ENCODE peak calls at places on chromosomes 3 and 15, in seven cellular contexts. S is GM12865, L is fibroblast of lung, Q is transverse colon, J is WERI-Rb-1, R is GM23248, T is astrocyte. A is an unnamed sample.

GRCh38 chr3:39144095-39144747 is 9.2 kb downstream of the CSRNP1 start:
- DNase-seq in S (no peak), L (no peak), Q (no peak), J (no peak), R (no peak), T (no peak), A (no peak)

GRCh38 chr3:196969660-196970546 is 1.3 kb upstream of the PIGZ start:
- DNase-seq in S (peak; percentile 80), L (peak; percentile 27), Q (peak; percentile 70), J (peak; percentile 23), R (peak; percentile 79), T (no peak), A (peak; percentile 55)

GRCh38 chr3:152961323-152961722 is 126.4 kb downstream of the P2RY1 start:
- DNase-seq in S (peak; percentile 63), L (peak; percentile 5), Q (no peak), J (peak; percentile 20), R (peak; percentile 46), T (no peak), A (peak; percentile 50)

GRCh38 chr15:64515825-64516224 is 55.4 kb downstream of the ZNF609 start:
- DNase-seq in S (no peak), L (no peak), Q (no peak), J (no peak), R (no peak), T (no peak), A (no peak)

GRCh38 chr3:13518516-13519351 is 30.2 kb upstream of the FBLN2 start:
- DNase-seq in S (no peak), L (peak; percentile 44), Q (no peak), J (no peak), R (no peak), T (no peak), A (peak; percentile 33)

GRCh38 chr3:51710631-51711351 is 3.9 kb downstream of the GRM2 start:
- DNase-seq in S (no peak), L (no peak), Q (peak; percentile 3), J (peak; percentile 88), R (peak; percentile 13), T (no peak), A (no peak)

GRCh38 chr15:40338921-40339620 is 1.7 kb downstream of the CCDC9B start:
- DNase-seq in S (no peak), L (peak; percentile 96), Q (peak; percentile 35), J (no peak), R (peak; percentile 95), T (peak; percentile 91), A (peak; percentile 85)

GRCh38 chr3:8011902-8012301 is 489.7 kb upstream of the LMCD1 start:
- DNase-seq in S (no peak), L (no peak), Q (no peak), J (no peak), R (no peak), T (no peak), A (no peak)

GRCh38 chr3:55409802-55410201 is 77.3 kb downstream of the WNT5A start:
- DNase-seq in S (no peak), L (peak; percentile 33), Q (no peak), J (no peak), R (peak; percentile 56), T (peak; percentile 29), A (no peak)

GRCh38 chr3:178306427-178307115 is 229.7 kb upstream of the KCNMB2 start:
- DNase-seq in S (no peak), L (no peak), Q (no peak), J (no peak), R (no peak), T (no peak), A (no peak)

GRCh38 chr3:69433938-69434263 is 48.0 kb upstream of the FRMD4B start:
- DNase-seq in S (peak; percentile 37), L (peak; percentile 32), Q (no peak), J (peak; percentile 67), R (no peak), T (peak; percentile 27), A (no peak)

GRCh38 chr3:181872887-181873286 is 161.2 kb downstream of the SOX2 start:
- DNase-seq in S (no peak), L (no peak), Q (no peak), J (no peak), R (no peak), T (no peak), A (no peak)

DNA sequence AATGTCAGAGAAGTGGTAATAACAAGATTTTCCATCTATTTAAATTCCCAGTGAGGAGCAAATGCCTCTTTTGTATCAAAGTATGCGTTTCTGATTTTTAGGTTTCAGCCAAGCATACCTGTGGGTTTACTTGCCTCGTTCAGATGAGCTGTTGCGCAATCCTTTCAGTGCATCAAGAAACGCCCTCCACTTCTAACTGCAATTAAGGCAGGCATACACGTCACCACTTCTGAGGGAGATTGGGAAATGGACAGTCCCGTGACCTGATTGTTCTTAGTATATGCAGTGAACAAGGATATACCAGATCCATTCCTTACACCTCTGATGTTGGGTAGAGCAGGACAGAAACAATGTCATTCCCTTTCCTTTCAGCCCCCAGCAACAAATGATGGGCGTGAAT is 219.0 kb downstream of the ITPR1 start:
- DNase-seq in S (no peak), L (peak; percentile 98), Q (peak; percentile 71), J (no peak), R (peak; percentile 90), T (peak; percentile 99), A (peak; percentile 55)
- H3K4me3 ChIP-seq in S (no peak overlapping the region), L (no peak overlapping the region), Q (no peak overlapping the region), J (no peak overlapping the region), R (no peak overlapping the region), T (no peak overlapping the region), A (no peak overlapping the region)

GRCh38 chr3:40616420-40616819 is 91.7 kb downstream of the ZNF621 start:
- DNase-seq in S (no peak), L (no peak), Q (no peak), J (peak; percentile 24), R (no peak), T (no peak), A (no peak)

GRCh38 chr3:40613306-40613705 is 88.5 kb downstream of the ZNF621 start:
- DNase-seq in S (no peak), L (no peak), Q (no peak), J (no peak), R (no peak), T (no peak), A (no peak)

GRCh38 chr3:40617084-40617483 is 92.3 kb downstream of the ZNF621 start:
- DNase-seq in S (no peak), L (no peak), Q (no peak), J (no peak), R (no peak), T (no peak), A (no peak)

GRCh38 chr3:40615916-40616315 is 91.2 kb downstream of the ZNF621 start:
- DNase-seq in S (no peak), L (no peak), Q (no peak), J (peak; percentile 24), R (no peak), T (no peak), A (no peak)

DNA sequence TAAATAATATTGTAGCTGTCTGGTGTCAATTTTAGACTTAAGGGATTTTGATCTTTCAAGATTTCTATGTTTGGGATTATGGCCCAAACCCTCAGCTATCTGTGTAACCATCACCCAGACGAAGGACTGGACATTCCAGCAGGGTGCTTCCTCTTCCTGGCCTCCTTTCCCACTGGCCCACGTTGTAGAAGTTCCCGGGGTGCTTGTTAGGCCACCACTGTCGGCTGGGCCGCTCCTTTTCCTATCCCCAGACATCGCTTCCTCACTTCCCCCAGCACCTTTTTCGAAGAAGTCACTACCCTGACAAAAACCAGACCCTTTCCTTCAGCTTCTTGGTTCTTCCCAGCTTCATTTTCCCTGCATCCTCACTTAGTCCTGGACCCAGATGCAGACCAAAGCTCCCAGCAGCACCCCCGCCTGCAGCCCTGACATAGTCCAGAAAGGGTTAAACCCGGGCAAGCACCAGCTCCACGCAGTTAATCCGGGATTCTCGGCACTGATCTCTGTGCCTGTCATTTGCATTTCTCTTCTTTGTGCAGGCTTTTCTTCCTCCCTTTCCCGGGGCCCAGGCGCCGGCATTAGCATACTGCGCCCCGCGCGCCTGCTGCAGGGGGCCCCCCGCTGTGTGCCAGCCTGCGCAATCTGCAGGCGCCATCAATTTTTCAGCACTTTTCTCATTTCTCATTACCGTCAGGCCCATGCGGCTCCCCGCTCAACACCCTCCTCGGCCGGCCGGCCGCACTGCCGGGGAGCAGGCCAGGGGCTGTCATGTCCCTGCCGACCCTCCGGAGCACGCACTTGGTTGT is 90.6 kb downstream of the ZNF621 start:
- DNase-seq in S (no peak), L (no peak), Q (no peak), J (peak; percentile 84), R (peak; percentile 16), T (no peak), A (no peak)
- H3K4me3 ChIP-seq in S (no peak overlapping the region), L (no peak overlapping the region), Q (no peak overlapping the region), J (peak overlapping the region; percentile 82), R (no peak overlapping the region), T (peak overlapping the region; percentile 10), A (no peak overlapping the region)

DNA sequence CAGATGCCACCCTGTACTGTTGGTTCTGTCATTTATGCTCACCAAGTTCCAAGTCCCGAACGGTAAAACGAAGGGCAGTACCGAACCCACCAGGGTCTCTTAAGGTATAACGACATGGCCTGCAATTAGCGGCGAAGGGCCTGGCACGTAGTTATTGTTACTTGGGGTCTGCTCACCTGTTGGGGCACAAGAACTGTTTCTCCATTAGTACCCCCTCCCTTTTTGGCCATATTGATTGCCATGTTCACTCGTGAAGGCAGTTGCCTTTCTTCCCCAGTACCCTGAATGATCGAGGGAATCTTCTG is 435 bp downstream of the IL17RB start:
- DNase-seq in S (no peak), L (no peak), Q (no peak), J (no peak), R (no peak), T (no peak), A (no peak)
- H3K4me3 ChIP-seq in S (peak overlapping the region; percentile 56), L (no peak overlapping the region), Q (peak overlapping the region; percentile 63), J (no peak overlapping the region), R (peak overlapping the region; percentile 68), T (no peak overlapping the region), A (no peak overlapping the region)

GRCh38 chr3:134795776-134796312 is 784 bp downstream of the EPHB1 start:
- DNase-seq in S (no peak), L (peak; percentile 48), Q (no peak), J (peak; percentile 32), R (peak; percentile 71), T (peak; percentile 33), A (peak; percentile 11)

GRCh38 chr3:134798681-134799311 is 3.7 kb downstream of the EPHB1 start:
- DNase-seq in S (no peak), L (no peak), Q (no peak), J (no peak), R (no peak), T (no peak), A (no peak)

GRCh38 chr3:134796313-134797079 is 1.4 kb downstream of the EPHB1 start:
- DNase-seq in S (no peak), L (peak; percentile 28), Q (no peak), J (peak; percentile 70), R (peak; percentile 50), T (peak; percentile 4), A (no peak)

GRCh38 chr3:134797816-134798451 is 2.9 kb downstream of the EPHB1 start:
- DNase-seq in S (no peak), L (no peak), Q (no peak), J (no peak), R (no peak), T (no peak), A (no peak)

DNA sequence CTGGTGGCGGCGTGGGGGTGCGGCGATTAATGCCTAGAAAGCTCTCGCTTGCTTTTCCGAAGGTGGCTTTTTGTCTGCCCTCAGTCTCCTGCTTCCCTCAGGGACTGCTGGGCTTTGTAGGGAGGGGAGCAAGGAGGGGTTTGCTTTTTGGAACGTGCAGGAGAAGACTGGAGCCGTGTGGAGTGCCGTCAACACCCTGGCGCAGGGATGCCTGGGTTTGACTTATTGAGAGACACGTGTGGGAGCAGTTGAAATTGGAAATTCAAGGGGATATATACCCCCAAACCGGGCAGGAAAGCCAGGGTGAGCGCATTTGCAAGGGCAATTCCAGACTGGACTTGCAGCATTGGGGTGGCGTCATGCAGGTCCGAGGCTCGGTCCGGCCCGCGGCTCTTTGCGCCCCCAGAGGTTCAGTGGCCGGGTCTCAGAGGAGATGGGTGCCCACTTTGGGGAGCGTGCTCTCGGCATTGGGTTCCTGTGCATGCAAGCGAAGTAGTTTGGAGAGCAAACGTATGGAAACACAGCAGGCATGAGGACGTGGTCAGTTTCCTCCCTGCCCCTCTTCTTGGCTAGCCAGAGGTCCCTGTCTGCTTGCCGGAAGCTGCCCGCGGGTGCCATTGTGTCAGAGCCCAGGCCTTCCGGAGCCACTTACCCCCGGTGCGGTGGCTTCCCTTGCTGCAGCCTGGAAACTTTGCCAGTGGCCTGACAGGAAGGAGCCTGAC is 2.2 kb downstream of the EPHB1 start:
- DNase-seq in S (no peak), L (no peak), Q (no peak), J (no peak), R (no peak), T (no peak), A (no peak)
- H3K4me3 ChIP-seq in S (no peak overlapping the region), L (no peak overlapping the region), Q (no peak overlapping the region), J (no peak overlapping the region), R (peak overlapping the region; percentile 77), T (peak overlapping the region; percentile 72), A (no peak overlapping the region)